ENCODE peak calls at places on chromosome 2, in eight cellular contexts. One of them, this sample, is unnamed.

GRCh38 chr2:7709907-7710306 is 792.7 kb downstream of the RNF144A start:
- DNase-seq in HCT116: no peak
- DNase-seq in GM23338: no peak
- DNase-seq in HepG2: no peak
- DNase-seq in endothelial cell of umbilical vein: no peak
- DNase-seq in K562: no peak
- DNase-seq in GM12878: no peak
- DNase-seq in H1: no peak
- DNase-seq in this sample: no peak

GRCh38 chr2:62196278-62196901 is 475 bp downstream of the B3GNT2 start:
- DNase-seq in HCT116: no peak
- DNase-seq in GM23338: peak
- DNase-seq in HepG2: peak
- DNase-seq in endothelial cell of umbilical vein: no peak
- DNase-seq in K562: peak
- DNase-seq in GM12878: no peak
- DNase-seq in H1: no peak
- DNase-seq in this sample: no peak

GRCh38 chr2:112182581-112183034 is 44.4 kb downstream of the FBLN7 start:
- DNase-seq in HCT116: no peak
- DNase-seq in GM23338: no peak
- DNase-seq in HepG2: no peak
- DNase-seq in endothelial cell of umbilical vein: no peak
- DNase-seq in K562: no peak
- DNase-seq in GM12878: no peak
- DNase-seq in H1: no peak
- DNase-seq in this sample: no peak

GRCh38 chr2:131004446-131005209 is 88.6 kb downstream of the FAM168B start:
- DNase-seq in HCT116: no peak
- DNase-seq in GM23338: no peak
- DNase-seq in HepG2: no peak
- DNase-seq in endothelial cell of umbilical vein: no peak
- DNase-seq in K562: no peak
- DNase-seq in GM12878: no peak
- DNase-seq in H1: no peak
- DNase-seq in this sample: no peak

GRCh38 chr2:43273477-43273876 is 47.1 kb upstream of the ZFP36L2 start:
- DNase-seq in HCT116: no peak
- DNase-seq in GM23338: no peak
- DNase-seq in HepG2: no peak
- DNase-seq in endothelial cell of umbilical vein: no peak
- DNase-seq in K562: no peak
- DNase-seq in GM12878: no peak
- DNase-seq in H1: no peak
- DNase-seq in this sample: no peak

GRCh38 chr2:226130192-226130591 is 669.4 kb downstream of the IRS1 start:
- DNase-seq in HCT116: no peak
- DNase-seq in GM23338: peak
- DNase-seq in HepG2: no peak
- DNase-seq in endothelial cell of umbilical vein: no peak
- DNase-seq in K562: no peak
- DNase-seq in GM12878: no peak
- DNase-seq in H1: no peak
- DNase-seq in this sample: no peak

GRCh38 chr2:15584767-15585469 is 6.8 kb upstream of the DDX1 start:
- DNase-seq in HCT116: no peak
- DNase-seq in GM23338: no peak
- DNase-seq in HepG2: no peak
- DNase-seq in endothelial cell of umbilical vein: no peak
- DNase-seq in K562: no peak
- DNase-seq in GM12878: no peak
- DNase-seq in H1: no peak
- DNase-seq in this sample: no peak

GRCh38 chr2:136032192-136032591 is 46.8 kb upstream of the DARS1 start:
- DNase-seq in HCT116: no peak
- DNase-seq in GM23338: no peak
- DNase-seq in HepG2: no peak
- DNase-seq in endothelial cell of umbilical vein: no peak
- DNase-seq in K562: no peak
- DNase-seq in GM12878: no peak
- DNase-seq in H1: no peak
- DNase-seq in this sample: no peak

GRCh38 chr2:179417436-179417949 is 152.9 kb upstream of the SESTD1 start:
- DNase-seq in HCT116: no peak
- DNase-seq in GM23338: no peak
- DNase-seq in HepG2: no peak
- DNase-seq in endothelial cell of umbilical vein: no peak
- DNase-seq in K562: no peak
- DNase-seq in GM12878: no peak
- DNase-seq in H1: no peak
- DNase-seq in this sample: no peak

GRCh38 chr2:68379184-68379708 is 14.2 kb downstream of the PLEK start:
- DNase-seq in HCT116: no peak
- DNase-seq in GM23338: no peak
- DNase-seq in HepG2: no peak
- DNase-seq in endothelial cell of umbilical vein: no peak
- DNase-seq in K562: no peak
- DNase-seq in GM12878: no peak
- DNase-seq in H1: no peak
- DNase-seq in this sample: no peak

GRCh38 chr2:10560626-10561025 is 112.5 kb upstream of the ODC1 start:
- DNase-seq in HCT116: no peak
- DNase-seq in GM23338: no peak
- DNase-seq in HepG2: no peak
- DNase-seq in endothelial cell of umbilical vein: no peak
- DNase-seq in K562: peak
- DNase-seq in GM12878: no peak
- DNase-seq in H1: no peak
- DNase-seq in this sample: no peak

GRCh38 chr2:163802289-163802688 is 66.5 kb upstream of the FIGN start:
- DNase-seq in HCT116: no peak
- DNase-seq in GM23338: no peak
- DNase-seq in HepG2: no peak
- DNase-seq in endothelial cell of umbilical vein: no peak
- DNase-seq in K562: no peak
- DNase-seq in GM12878: no peak
- DNase-seq in H1: no peak
- DNase-seq in this sample: no peak

GRCh38 chr2:237625216-237625705 is 2.1 kb upstream of the LRRFIP1 start:
- DNase-seq in HCT116: no peak
- DNase-seq in GM23338: no peak
- DNase-seq in HepG2: peak
- DNase-seq in endothelial cell of umbilical vein: no peak
- DNase-seq in K562: no peak
- DNase-seq in GM12878: no peak
- DNase-seq in H1: no peak
- DNase-seq in this sample: no peak

GRCh38 chr2:54063967-54064535 is 51.4 kb upstream of the ACYP2 start:
- DNase-seq in HCT116: no peak
- DNase-seq in GM23338: no peak
- DNase-seq in HepG2: no peak
- DNase-seq in endothelial cell of umbilical vein: no peak
- DNase-seq in K562: no peak
- DNase-seq in GM12878: no peak
- DNase-seq in H1: no peak
- DNase-seq in this sample: no peak

GRCh38 chr2:15738965-15739364 is 147.3 kb downstream of the DDX1 start:
- DNase-seq in HCT116: no peak
- DNase-seq in GM23338: no peak
- DNase-seq in HepG2: no peak
- DNase-seq in endothelial cell of umbilical vein: no peak
- DNase-seq in K562: no peak
- DNase-seq in GM12878: no peak
- DNase-seq in H1: no peak
- DNase-seq in this sample: no peak

DNA sequence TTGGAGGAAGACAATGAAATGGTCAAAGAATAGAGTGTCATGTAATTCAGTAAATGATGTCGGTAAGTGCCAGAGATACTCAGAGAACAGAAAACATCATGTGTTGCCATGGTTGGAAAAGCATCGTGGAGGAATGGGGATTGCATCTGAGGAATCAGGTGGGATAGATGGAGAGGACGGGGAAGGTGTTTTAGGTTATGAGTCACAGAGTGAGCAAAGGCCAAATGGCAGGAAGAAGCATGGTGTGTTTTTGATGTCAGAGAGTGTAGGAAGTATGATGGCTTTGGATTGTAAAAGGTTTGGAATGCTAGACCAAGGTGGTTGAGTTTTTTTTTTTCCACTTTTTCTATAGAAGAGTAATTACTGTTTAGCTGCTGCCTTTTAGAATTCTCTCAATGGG is 27.5 kb upstream of the CD28 start:
- DNase-seq in HCT116: no peak
- DNase-seq in GM23338: no peak
- DNase-seq in HepG2: no peak
- DNase-seq in endothelial cell of umbilical vein: no peak
- DNase-seq in K562: no peak
- DNase-seq in GM12878: no peak
- DNase-seq in H1: no peak
- DNase-seq in this sample: no peak
- TF ChIP-seq POLR2AphosphoS5 in HCT116: no peak
- TF ChIP-seq POLR2AphosphoS5 in GM23338: no peak
- TF ChIP-seq POLR2AphosphoS5 in HepG2: no peak
- TF ChIP-seq POLR2AphosphoS5 in endothelial cell of umbilical vein: no peak
- TF ChIP-seq POLR2AphosphoS5 in K562: no peak
- TF ChIP-seq POLR2AphosphoS5 in GM12878: no peak
- TF ChIP-seq POLR2AphosphoS5 in H1: no peak
- TF ChIP-seq POLR2AphosphoS5 in this sample: no peak

GRCh38 chr2:84879595-84880394 is 1.1 kb downstream of the TRABD2A start:
- DNase-seq in HCT116: no peak
- DNase-seq in GM23338: peak
- DNase-seq in HepG2: no peak
- DNase-seq in endothelial cell of umbilical vein: no peak
- DNase-seq in K562: no peak
- DNase-seq in GM12878: no peak
- DNase-seq in H1: no peak
- DNase-seq in this sample: no peak

GRCh38 chr2:84880395-84880644 is 564 bp downstream of the TRABD2A start:
- DNase-seq in HCT116: no peak
- DNase-seq in GM23338: peak
- DNase-seq in HepG2: no peak
- DNase-seq in endothelial cell of umbilical vein: no peak
- DNase-seq in K562: no peak
- DNase-seq in GM12878: no peak
- DNase-seq in H1: no peak
- DNase-seq in this sample: no peak

GRCh38 chr2:84882415-84882738 is 1.5 kb upstream of the TRABD2A start:
- DNase-seq in HCT116: no peak
- DNase-seq in GM23338: no peak
- DNase-seq in HepG2: no peak
- DNase-seq in endothelial cell of umbilical vein: no peak
- DNase-seq in K562: no peak
- DNase-seq in GM12878: no peak
- DNase-seq in H1: no peak
- DNase-seq in this sample: no peak

GRCh38 chr2:84881581-84882414 is 914 bp upstream of the TRABD2A start:
- DNase-seq in HCT116: peak
- DNase-seq in GM23338: peak
- DNase-seq in HepG2: peak
- DNase-seq in endothelial cell of umbilical vein: peak
- DNase-seq in K562: peak
- DNase-seq in GM12878: no peak
- DNase-seq in H1: no peak
- DNase-seq in this sample: no peak

GRCh38 chr2:84880645-84881521 is at the start of gene TRABD2A:
- DNase-seq in HCT116: no peak
- DNase-seq in GM23338: peak
- DNase-seq in HepG2: no peak
- DNase-seq in endothelial cell of umbilical vein: no peak
- DNase-seq in K562: peak
- DNase-seq in GM12878: no peak
- DNase-seq in H1: no peak
- DNase-seq in this sample: no peak
- TF ChIP-seq EZH2 in HCT116: no peak
- TF ChIP-seq EZH2 in GM23338: peak
- TF ChIP-seq EZH2 in HepG2: peak
- TF ChIP-seq EZH2 in endothelial cell of umbilical vein: peak
- TF ChIP-seq EZH2 in K562: no peak
- TF ChIP-seq EZH2 in GM12878: no peak
- TF ChIP-seq EZH2 in H1: peak
- TF ChIP-seq EZH2 in this sample: peak

DNA sequence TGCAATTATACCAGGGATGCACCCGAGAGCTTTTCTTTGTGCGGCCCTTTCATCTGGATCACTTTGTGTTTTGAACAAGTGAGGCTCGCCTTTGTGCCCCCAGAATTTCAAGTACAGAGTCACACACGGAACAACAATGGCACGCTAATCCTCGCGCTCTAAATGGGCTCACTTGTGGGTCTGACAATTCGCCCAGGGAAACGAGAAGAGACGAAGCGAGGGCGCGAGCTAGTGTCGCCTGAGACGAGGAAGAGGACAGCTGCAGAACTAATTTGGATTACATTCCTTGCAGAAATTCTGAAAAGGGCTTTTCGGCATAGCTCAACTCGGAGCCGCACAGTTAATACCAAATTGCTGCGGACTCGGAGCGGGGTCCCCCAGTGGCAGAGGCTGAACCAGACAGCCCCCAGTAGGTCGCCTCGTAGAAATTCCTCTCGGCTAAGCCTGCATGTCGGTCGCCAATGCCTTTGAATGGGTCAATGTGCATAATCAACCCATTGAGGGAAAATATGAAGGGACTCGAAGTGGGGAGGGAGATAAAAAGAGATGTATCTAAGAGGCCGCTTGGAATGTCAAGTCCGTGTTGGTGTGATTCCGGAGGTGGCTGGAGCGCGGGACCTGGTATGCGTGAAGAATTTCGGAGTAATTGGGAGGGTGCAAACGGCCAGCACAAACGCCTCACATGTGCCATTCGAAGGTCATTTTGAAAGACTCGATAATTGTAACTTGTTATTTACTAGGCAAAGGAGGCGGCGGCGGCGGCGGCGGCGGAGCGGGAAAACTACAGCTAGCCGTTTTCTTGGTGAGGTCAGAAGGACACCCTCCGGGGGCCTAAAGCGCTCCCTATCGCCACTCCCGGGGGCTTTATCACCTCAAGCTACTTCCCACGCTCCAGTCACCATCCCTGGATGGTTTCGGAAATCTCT is 2.0 kb downstream of the ERBB4 start:
- DNase-seq in HCT116: no peak
- DNase-seq in GM23338: peak
- DNase-seq in HepG2: no peak
- DNase-seq in endothelial cell of umbilical vein: peak
- DNase-seq in K562: no peak
- DNase-seq in GM12878: no peak
- DNase-seq in H1: no peak
- DNase-seq in this sample: no peak
- TF ChIP-seq POLR2AphosphoS5 in HCT116: no peak
- TF ChIP-seq POLR2AphosphoS5 in GM23338: no peak
- TF ChIP-seq POLR2AphosphoS5 in HepG2: no peak
- TF ChIP-seq POLR2AphosphoS5 in endothelial cell of umbilical vein: no peak
- TF ChIP-seq POLR2AphosphoS5 in K562: no peak
- TF ChIP-seq POLR2AphosphoS5 in GM12878: no peak
- TF ChIP-seq POLR2AphosphoS5 in H1: no peak
- TF ChIP-seq POLR2AphosphoS5 in this sample: no peak

DNA sequence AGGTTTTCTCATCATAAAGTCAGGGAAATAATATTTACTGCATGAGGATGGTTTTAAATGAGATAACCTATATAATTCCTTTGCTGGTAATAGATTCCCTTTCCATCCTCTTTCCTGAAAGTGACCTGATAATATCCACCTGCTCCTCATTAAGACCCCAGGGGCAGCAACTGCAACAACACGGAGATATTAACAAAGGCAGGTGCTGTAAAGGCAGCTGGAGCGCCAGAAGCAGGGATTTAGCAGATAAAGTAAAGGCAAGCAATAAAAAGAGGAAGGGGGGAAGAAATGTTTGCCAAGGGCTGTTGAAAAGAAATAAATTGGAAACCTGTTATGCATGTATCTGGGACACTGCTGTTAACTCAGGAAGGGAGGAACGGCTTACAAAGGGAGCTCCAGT is 472.6 kb upstream of the KLHL29 start:
- DNase-seq in HCT116: no peak
- DNase-seq in GM23338: no peak
- DNase-seq in HepG2: no peak
- DNase-seq in endothelial cell of umbilical vein: no peak
- DNase-seq in K562: no peak
- DNase-seq in GM12878: no peak
- DNase-seq in H1: no peak
- DNase-seq in this sample: no peak
- TF ChIP-seq EZH2 in HCT116: no peak
- TF ChIP-seq EZH2 in GM23338: no peak
- TF ChIP-seq EZH2 in HepG2: no peak
- TF ChIP-seq EZH2 in endothelial cell of umbilical vein: no peak
- TF ChIP-seq EZH2 in K562: no peak
- TF ChIP-seq EZH2 in GM12878: no peak
- TF ChIP-seq EZH2 in H1: no peak
- TF ChIP-seq EZH2 in this sample: no peak

This sample was measured in SK-N-MC.